ENCODE peak calls at places on chromosomes 7 and 10, in eight cellular contexts. D is OCI-LY7, L is H9, E is gastrocnemius medialis, O is cardiac muscle cell, P is ovary, M is tibial artery, Y is PC-3. Z is an unnamed sample. For H3K4me1, the result is how much of the 10 kb centered on the place peaks cover.

GRCh38 chr7:140696024-140696678 is 357 bp upstream of the NDUFB2 start:
- DNase-seq in P (peak), E (peak), M (peak), O (peak), L (peak), D (peak), Y (peak), Z (peak)

GRCh38 chr10:102470579-102471546 is 19.5 kb upstream of the C10orf95 start:
- DNase-seq in M (no peak), Y (no peak), D (no peak), P (no peak), O (no peak), E (no peak), L (no peak), Z (no peak)

GRCh38 chr10:74363727-74364126 is 212.7 kb downstream of the ADK start:
- DNase-seq in M (no peak), L (no peak), O (no peak), E (no peak), Y (no peak), D (no peak), P (no peak), Z (no peak)

GRCh38 chr7:80481196-80481884 is 30.5 kb downstream of the GNAT3 start:
- DNase-seq in E (no peak), P (no peak), M (no peak), D (no peak), Y (peak), L (no peak), O (no peak), Z (no peak)

GRCh38 chr7:47153571-47153970 is 428.3 kb downstream of the TNS3 start:
- DNase-seq in Y (no peak), P (no peak), L (peak), M (no peak), D (peak), O (no peak), E (no peak), Z (no peak)

GRCh38 chr10:130742936-130743675 is 568.4 kb downstream of the TCERG1L start:
- DNase-seq in M (no peak), E (no peak), P (peak), Y (no peak), L (peak), O (no peak), D (no peak), Z (no peak)

GRCh38 chr7:151408839-151409554 is 841 bp downstream of the WDR86 start:
- DNase-seq in E (no peak), P (no peak), Y (no peak), D (peak), L (peak), O (peak), M (no peak), Z (peak)

GRCh38 chr10:104816501-104816900 is 175.4 kb downstream of the SORCS3 start:
- DNase-seq in L (no peak), O (no peak), Y (no peak), P (no peak), M (no peak), E (no peak), D (no peak), Z (no peak)

GRCh38 chr7:78083466-78084120 is 285.0 kb downstream of the PHTF2 start:
- DNase-seq in L (no peak), P (no peak), D (no peak), E (no peak), O (no peak), M (no peak), Y (peak), Z (no peak)

GRCh38 chr10:58280485-58280884 is 11.5 kb downstream of the CISD1 start:
- DNase-seq in L (no peak), Y (peak), O (no peak), P (no peak), D (no peak), E (no peak), M (no peak), Z (no peak)
- H3K4me1 ChIP-seq in L (under half), Y (under half), O (under half), P (under half), D (under half), E (under half), M (under half), Z (under half)

DNA sequence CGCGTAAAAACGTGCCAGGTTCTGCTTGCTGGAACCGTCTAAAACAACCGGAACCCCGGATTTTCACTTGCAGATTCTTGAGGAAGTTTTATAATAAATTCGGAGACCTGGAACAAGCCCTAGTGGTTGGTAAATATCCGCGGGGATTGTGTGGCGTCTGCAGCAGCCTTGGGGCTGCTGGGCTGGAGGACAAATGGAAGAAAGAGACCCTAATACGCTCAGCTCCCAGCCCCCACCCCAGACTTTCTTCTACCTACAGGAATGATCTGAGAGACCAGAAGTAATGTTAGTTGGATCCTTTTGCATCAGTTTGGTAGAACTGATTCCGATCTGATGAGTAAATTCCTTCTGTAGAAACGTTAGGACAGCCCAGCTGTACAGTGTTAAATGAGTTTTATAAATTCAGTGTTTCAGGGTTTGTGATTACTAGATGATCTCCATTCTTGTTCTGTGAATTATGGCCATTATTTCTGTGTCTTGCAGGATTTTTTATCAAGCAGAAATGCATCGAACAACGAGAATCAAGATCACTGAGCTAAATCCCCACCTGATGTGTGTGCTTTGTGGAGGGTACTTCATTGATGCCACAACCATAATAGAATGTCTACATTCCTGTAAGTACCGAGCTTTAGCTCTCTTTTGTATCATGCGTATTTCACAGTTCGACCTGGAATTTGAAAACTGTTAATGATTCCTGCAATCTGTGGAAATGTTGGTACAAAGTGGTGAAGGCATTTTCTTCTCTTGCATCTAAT is 5.2 kb downstream of the BMI1 start:
- DNase-seq in O (no peak), P (no peak), L (no peak), D (no peak), E (no peak), Y (peak), M (no peak), Z (no peak)
- H3K27ac ChIP-seq in O (peak), P (no peak), L (no peak), D (no peak), E (peak), Y (peak), M (peak), Z (peak)

GRCh38 chr7:91263359-91264082 is 712 bp upstream of the FZD1 start:
- DNase-seq in Y (peak), P (peak), O (peak), E (no peak), D (no peak), M (peak), L (peak), Z (peak)

GRCh38 chr7:91265693-91266066 is 1.4 kb downstream of the FZD1 start:
- DNase-seq in E (no peak), Y (no peak), P (peak), M (no peak), O (peak), D (no peak), L (peak), Z (no peak)

GRCh38 chr7:91266067-91266930 is 2.1 kb downstream of the FZD1 start:
- DNase-seq in L (peak), P (peak), D (no peak), Y (no peak), O (peak), M (peak), E (no peak), Z (peak)

GRCh38 chr7:91264924-91265681 is 870 bp downstream of the FZD1 start:
- DNase-seq in E (peak), O (peak), Y (peak), D (peak), M (peak), P (peak), L (peak), Z (peak)

GRCh38 chr7:91264083-91264923 is at the start of gene FZD1:
- DNase-seq in O (peak), L (peak), P (peak), D (peak), Y (peak), M (peak), E (peak), Z (peak)
- TF ChIP-seq CTCF in O (no peak), L (peak), P (peak), D (no peak), Y (no peak), M (peak), E (no peak), Z (peak)

DNA sequence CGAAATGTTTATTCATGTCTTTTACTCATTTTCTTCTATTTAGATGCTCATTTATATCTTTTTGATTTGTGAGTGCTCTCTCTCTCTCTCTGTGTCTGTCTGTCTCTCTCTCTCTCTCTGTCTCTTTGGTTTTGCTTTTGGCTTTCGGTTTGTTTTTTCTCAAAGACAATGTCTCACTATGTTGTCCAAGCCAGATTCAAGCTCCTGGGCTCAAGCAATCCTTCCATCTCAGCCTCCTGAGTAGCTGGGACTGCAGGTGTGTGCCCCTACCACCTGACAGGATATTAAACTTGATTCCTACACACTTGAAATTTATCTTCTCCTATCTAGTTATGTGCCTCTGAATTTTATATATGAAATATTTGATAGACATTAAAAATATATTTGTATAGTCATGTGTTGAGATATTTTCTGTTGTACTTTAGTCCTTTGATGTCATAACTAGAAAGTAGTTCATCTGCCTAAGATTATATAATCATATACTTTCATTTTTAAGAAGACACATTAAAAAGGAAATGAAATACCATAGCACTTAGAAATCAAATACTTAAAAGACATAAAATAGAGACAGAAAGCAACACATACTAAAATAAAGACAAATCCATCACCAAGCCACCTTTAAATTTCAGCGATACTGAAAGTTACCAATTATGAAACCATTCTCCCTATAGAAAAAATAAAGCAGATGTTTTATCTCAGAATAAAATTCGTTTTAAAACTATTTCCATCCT is 68.1 kb upstream of the SFMBT2 start:
- DNase-seq in M (no peak), Y (no peak), P (no peak), E (no peak), D (no peak), L (no peak), O (no peak), Z (no peak)
- H3K4me1 ChIP-seq in M (under half), Y (under half), P (under half), E (under half), D (half or more), L (under half), O (under half), Z (under half)

DNA sequence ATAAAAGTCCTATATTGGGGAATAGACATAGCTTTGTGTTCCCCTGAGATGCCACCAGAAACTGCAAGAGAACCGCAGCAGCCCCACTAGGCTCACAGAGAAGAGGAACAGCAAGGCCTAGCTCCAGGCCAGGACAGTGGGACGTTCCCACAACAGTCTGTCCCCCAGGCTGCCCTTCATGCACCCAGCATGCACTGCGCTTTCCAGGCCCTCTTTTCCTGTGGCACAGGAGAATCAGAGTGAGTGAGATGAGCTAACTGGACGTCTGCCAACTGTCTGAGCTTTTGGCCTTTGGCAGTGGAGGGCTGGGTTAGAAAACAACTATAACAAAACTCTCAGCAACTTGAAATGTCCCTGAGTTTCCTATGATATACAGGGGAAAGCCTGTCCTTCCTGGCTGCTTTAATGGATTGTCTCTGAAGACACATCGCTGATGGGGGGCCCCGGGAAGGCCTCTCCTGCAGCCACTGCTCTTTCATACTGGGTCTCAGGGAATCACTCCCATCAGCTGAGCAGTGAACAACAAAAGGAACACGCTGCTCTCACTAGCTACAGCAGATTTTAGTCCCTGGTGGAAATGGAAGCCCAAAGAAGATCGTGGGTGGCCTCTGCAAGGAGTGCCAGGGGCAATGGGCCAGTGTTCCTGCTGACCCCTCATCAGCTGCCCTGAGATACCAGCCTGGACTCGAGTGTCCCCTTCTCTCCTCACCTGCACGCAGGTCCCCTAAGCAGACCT is 53.5 kb downstream of the PODXL start:
- DNase-seq in E (no peak), P (peak), D (no peak), Y (no peak), M (no peak), L (no peak), O (peak), Z (peak)
- H3K27ac ChIP-seq in E (peak), P (peak), D (no peak), Y (no peak), M (peak), L (no peak), O (peak), Z (peak)

GRCh38 chr10:126966938-126967337 is 61.7 kb downstream of the DOCK1 start:
- DNase-seq in D (no peak), P (no peak), L (no peak), O (no peak), M (no peak), E (no peak), Y (no peak), Z (no peak)

GRCh38 chr10:126975221-126975620 is 70.0 kb downstream of the DOCK1 start:
- DNase-seq in M (no peak), L (no peak), O (no peak), P (no peak), D (no peak), E (no peak), Y (no peak), Z (no peak)

GRCh38 chr10:126972622-126973414 is 67.6 kb downstream of the DOCK1 start:
- DNase-seq in D (no peak), E (no peak), O (peak), P (no peak), Y (no peak), M (no peak), L (no peak), Z (no peak)

GRCh38 chr10:126964190-126964589 is 59.0 kb downstream of the DOCK1 start:
- DNase-seq in E (no peak), P (no peak), Y (no peak), L (no peak), O (no peak), D (no peak), M (no peak), Z (no peak)

GRCh38 chr10:126969310-126969709 is 64.1 kb downstream of the DOCK1 start:
- DNase-seq in M (no peak), P (no peak), L (peak), E (no peak), Y (peak), D (no peak), O (peak), Z (no peak)
- TF ChIP-seq CTCF in M (no peak), P (no peak), L (peak), E (no peak), Y (peak), D (no peak), O (peak), Z (no peak)